ENCODE peak calls at places on chromosome 9, in five cellular contexts. Z is left ventricle myocardium inferior, D is choroid plexus epithelial cell, J is neural crest cell, H is brain microvascular endothelial cell. W is an unnamed sample.

GRCh38 chr9:94286056-94286455 is 27.0 kb downstream of the ZNF169 start:
- DNase-seq in Z (no peak), D (no peak), J (no peak), H (no peak), W (no peak)

GRCh38 chr9:87718852-87719612 is 6.9 kb upstream of the CTSL start:
- DNase-seq in Z (no peak), D (no peak), J (no peak), H (no peak), W (no peak)

GRCh38 chr9:78383130-78383529 is 86.2 kb downstream of the PSAT1 start:
- DNase-seq in Z (no peak), D (peak), J (no peak), H (peak), W (no peak)

GRCh38 chr9:5416962-5417361 is 20.8 kb downstream of the PLGRKT start:
- DNase-seq in Z (no peak), D (no peak), J (no peak), H (no peak), W (no peak)

GRCh38 chr9:20621553-20622329 is 558 bp downstream of the MLLT3 start:
- DNase-seq in Z (peak), D (peak), J (peak), H (peak), W (peak)

GRCh38 chr9:127158995-127159801 is 36.8 kb upstream of the ANGPTL2 start:
- DNase-seq in Z (no peak), D (peak), J (peak), H (peak), W (no peak)

GRCh38 chr9:102631559-102631958 is 363.6 kb upstream of the CYLC2 start:
- DNase-seq in Z (no peak), D (peak), J (no peak), H (peak), W (no peak)

GRCh38 chr9:15373201-15373530 is 49.5 kb upstream of the SNAPC3 start:
- DNase-seq in Z (no peak), D (peak), J (no peak), H (no peak), W (no peak)

DNA sequence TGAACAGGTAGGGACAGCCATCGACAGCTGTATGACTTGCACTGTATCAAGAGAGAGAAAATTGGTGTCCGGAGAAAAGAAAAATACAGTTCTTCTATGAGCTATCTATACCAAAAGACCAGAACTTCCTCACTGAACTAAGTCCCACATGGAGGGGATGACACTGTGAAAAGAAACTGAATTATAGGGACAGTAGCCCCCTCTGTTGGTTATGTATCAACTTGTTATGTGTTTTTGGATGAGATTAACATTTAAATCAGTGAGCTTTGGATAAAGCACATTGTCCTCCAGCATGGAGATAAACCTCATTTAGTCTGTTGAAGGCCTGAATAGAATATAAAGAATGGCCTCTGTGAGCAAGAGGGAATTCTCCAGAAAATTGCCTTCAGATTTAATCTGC is 176.6 kb upstream of the SH3GL2 start:
- DNase-seq in Z (no peak), D (peak), J (no peak), H (peak), W (no peak)
- TF ChIP-seq CTCF in Z (no peak), D (peak), J (peak), H (peak), W (peak)

DNA sequence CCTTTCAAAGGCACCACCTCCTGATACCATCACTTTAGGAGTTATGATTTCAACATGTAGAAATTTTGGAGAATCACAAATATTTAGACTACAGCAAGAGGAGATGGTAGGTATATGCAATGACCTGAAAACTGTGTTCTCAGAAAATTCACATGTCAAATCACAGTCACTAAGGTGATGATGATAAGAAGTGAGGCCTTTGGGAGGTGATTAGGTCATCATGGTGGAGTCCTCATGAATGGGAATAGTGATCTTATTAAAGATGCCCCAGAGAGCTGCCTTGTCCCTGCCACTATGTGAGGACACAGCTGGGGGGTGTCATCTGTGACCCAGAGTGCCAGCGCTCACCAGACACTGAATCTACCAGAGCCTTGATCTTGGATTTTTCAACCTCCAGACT is 513.5 kb upstream of the TUSC1 start:
- DNase-seq in Z (no peak), D (no peak), J (no peak), H (no peak), W (no peak)
- TF ChIP-seq CTCF in Z (no peak), D (no peak), J (no peak), H (no peak), W (no peak)

DNA sequence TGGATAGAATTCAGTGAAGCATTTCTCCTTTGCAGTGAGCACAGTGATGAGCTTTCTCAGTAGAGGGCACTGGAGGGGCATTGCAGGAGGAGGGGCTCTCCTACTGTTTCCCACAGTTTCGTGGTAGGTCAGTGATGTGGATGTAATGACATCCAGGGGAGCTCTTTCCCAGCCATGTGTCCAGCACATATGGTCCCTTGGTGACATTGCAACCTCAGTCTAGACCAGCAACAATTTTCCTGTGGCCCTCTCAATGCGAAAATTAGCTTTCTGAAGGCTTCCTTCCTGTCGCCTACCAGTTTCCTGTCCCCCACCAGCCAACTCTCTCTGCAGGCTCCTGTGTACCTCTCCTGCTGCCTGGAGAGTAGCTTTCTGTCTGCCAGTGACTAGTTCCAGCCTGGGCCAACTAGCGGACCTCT is 6.9 kb upstream of the PDCL start:
- DNase-seq in Z (no peak), D (no peak), J (no peak), H (no peak), W (no peak)
- TF ChIP-seq CTCF in Z (no peak), D (peak), J (no peak), H (peak), W (peak)

GRCh38 chr9:83330207-83331196 is 207.7 kb downstream of the FRMD3 start:
- DNase-seq in Z (no peak), D (peak), J (no peak), H (no peak), W (no peak)
- TF ChIP-seq CTCF in Z (no peak), D (peak), J (peak), H (peak), W (peak)

GRCh38 chr9:120556780-120557179 is 23.2 kb downstream of the CDK5RAP2 start:
- DNase-seq in Z (no peak), D (no peak), J (no peak), H (no peak), W (no peak)

GRCh38 chr9:120555884-120556283 is 24.1 kb downstream of the CDK5RAP2 start:
- DNase-seq in Z (no peak), D (no peak), J (no peak), H (no peak), W (no peak)

GRCh38 chr9:120557205-120557604 is 22.8 kb downstream of the CDK5RAP2 start:
- DNase-seq in Z (no peak), D (no peak), J (no peak), H (no peak), W (no peak)

GRCh38 chr9:120559546-120559945 is 20.4 kb downstream of the CDK5RAP2 start:
- DNase-seq in Z (no peak), D (no peak), J (no peak), H (no peak), W (no peak)

GRCh38 chr9:120558454-120558853 is 21.5 kb downstream of the CDK5RAP2 start:
- DNase-seq in Z (no peak), D (no peak), J (no peak), H (no peak), W (no peak)
- TF ChIP-seq CTCF in Z (no peak), D (no peak), J (no peak), H (no peak), W (no peak)

GRCh38 chr9:75200892-75201470 is 112.7 kb downstream of the OSTF1 start:
- DNase-seq in Z (no peak), D (peak), J (peak), H (peak), W (no peak)

GRCh38 chr9:75197521-75197920 is 109.2 kb downstream of the OSTF1 start:
- DNase-seq in Z (no peak), D (peak), J (no peak), H (peak), W (no peak)

GRCh38 chr9:75201480-75202209 is 113.3 kb downstream of the OSTF1 start:
- DNase-seq in Z (no peak), D (no peak), J (no peak), H (no peak), W (no peak)

DNA sequence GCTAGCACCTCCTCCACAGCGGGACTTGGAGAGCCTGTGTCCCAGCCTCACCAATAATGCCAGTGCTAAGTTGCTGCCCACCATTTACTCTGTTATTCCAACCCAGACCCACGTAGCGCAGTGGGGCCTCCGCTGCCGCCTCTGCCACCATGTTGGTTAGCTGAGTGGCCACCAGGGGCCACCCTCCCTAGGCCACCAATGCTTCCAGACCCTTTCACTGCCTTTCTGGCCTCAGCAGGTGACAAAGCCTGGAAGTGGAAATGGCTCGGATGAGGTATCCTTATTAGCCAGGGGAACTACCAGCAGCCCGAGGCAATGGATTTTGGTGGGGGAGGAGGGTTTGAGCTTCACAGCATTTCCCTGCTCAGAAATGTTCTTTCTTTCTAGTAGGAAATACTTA is 110.1 kb downstream of the OSTF1 start:
- DNase-seq in Z (no peak), D (no peak), J (no peak), H (no peak), W (no peak)
- TF ChIP-seq CTCF in Z (no peak), D (peak), J (peak), H (peak), W (peak)

DNA sequence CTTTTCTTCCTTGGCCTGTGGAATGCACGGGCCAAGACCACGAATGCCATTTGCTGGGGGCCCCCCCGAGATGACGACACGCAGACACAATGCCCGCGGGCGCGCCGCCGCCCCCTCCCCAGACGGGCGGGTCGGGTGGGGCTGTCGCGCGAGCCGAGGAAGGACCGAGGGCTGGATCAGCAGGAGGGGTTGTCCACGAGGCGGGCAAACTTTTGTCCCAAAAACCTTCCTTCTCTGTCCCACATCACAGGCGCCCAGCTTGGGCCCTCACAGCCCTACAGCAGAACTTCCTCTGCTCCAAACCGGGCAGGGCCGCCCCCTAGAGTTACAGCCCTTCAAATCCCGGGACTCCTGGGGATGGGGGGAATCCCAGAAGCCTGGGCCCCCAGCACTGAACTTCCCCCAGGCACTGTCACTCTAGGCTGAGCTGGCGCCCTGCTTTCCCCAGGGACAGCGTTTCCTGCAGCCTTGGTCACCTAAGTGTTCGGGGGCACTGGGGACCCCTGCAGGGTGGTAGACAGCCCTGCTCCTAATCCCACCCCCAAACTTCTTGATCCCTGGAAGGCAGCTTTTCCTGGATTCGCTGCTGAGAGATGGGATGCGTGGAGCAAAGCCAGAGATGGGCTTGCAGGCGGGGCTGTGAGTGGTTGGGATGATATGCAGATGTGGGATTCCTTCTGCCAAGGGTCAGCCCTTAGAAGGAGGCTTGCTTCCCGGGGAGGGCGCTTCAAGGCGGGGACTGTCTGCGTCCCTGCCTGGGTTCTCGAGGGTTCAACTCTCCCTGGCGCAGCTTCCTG is 980 bp downstream of the COL5A1 start:
- DNase-seq in Z (peak), D (peak), J (peak), H (peak), W (no peak)
- TF ChIP-seq CTCF in Z (no peak), D (peak), J (no peak), H (peak), W (peak)

DNA sequence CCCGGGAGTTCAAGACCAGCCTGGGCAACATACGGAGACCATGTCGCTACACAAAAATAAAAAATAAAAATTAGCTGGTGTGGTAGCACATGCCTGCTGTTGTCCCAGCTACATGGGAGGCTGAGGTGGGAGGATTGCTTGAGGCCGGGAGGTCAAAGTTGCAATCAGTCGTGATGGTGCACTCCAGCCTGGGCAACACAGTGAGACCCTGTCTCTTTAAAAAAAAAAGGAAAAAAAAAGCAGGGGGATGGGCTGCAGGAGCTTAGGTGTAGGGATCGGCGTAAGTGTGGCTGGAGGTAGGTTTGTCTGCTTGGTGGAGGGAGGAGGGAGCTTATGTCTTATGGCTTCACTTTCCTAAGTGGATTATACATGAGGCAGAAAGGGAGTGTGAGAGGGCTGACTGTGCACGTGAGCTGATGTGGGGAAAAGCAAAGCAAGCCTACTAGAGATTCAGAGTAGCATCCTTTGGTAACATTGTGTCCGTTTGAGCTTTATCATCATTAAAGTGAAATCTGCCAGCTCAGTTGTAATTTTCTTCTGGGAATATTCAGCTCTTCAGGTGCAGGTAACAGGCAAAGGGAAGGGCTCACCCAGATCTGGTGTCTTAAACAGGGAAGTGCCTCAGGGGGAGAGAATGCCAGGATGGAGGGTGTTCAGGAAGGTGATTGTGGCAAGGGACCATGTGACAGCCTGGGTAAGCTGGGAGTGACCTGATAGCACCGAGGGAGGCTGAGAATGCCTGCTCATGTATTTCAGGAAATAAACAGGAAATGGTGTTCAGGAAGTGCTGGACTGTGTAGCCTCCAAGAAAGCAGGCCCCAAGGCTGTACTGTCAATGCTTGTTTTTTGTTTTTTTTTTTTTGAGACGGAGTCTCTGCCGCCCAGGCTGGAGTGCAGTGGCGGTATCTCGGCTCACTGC is 17.6 kb upstream of the SETX start:
- DNase-seq in Z (peak), D (peak), J (no peak), H (no peak), W (no peak)
- TF ChIP-seq CTCF in Z (no peak), D (no peak), J (no peak), H (no peak), W (no peak)

GRCh38 chr9:126049896-126050604 is 276.6 kb upstream of the MVB12B start:
- DNase-seq in Z (no peak), D (no peak), J (no peak), H (no peak), W (peak)
- TF ChIP-seq CTCF in Z (no peak), D (no peak), J (no peak), H (no peak), W (no peak)